ENCODE peak calls at places on chromosomes 13 and 19, in four cellular contexts. W is NCI-H1092; F is dorsolateral prefrontal cortex; E is activated CD4-positive, alpha-beta T cell treated with anti-CD3 and anti-CD28 coated beads, Interleukin-2, amount 50 U/mL, for 4 hours. H is an unnamed sample.

GRCh38 chr19:17125052-17125727 is 49.6 kb downstream of the MYO9B start:
- DNase-seq in W (no peak), F (no peak), E (no peak), H (peak)

GRCh38 chr13:37869506-37869755 is 141 bp downstream of the TRPC4 start:
- DNase-seq in W (no peak), F (no peak), E (no peak), H (no peak)

GRCh38 chr19:44931541-44931940 is 10.5 kb upstream of the APOC4 start:
- DNase-seq in W (no peak), F (no peak), E (no peak), H (no peak)

GRCh38 chr13:80297503-80297902 is 43.4 kb downstream of the SPRY2 start:
- DNase-seq in W (no peak), F (no peak), E (no peak), H (no peak)

GRCh38 chr19:2055871-2056809 is 5.1 kb upstream of the MKNK2 start:
- DNase-seq in W (no peak), F (no peak), E (no peak), H (no peak)

GRCh38 chr19:42254083-42254849 is 662 bp downstream of the ERF start:
- DNase-seq in W (no peak), F (peak), E (peak), H (peak)

GRCh38 chr13:50129923-50130685 is 114.9 kb downstream of the KCNRG start:
- DNase-seq in W (no peak), F (peak), E (peak), H (no peak)

GRCh38 chr19:13172335-13173128 is 22.3 kb downstream of the IER2 start:
- DNase-seq in W (peak), F (peak), E (peak), H (peak)

GRCh38 chr19:17402982-17403855 is 2.2 kb downstream of the BST2 start:
- DNase-seq in W (no peak), F (no peak), E (peak), H (no peak)

H was measured in midbrain.